ENCODE peak calls at places on chromosomes 6 and 20, in nine cellular contexts. One of them, this sample, is unnamed.

GRCh38 chr20:1486566-1486965 is 4.7 kb downstream of the SIRPB2 start:
- ATAC-seq in activated CD8-positive, alpha-beta memory T cell treated with anti-CD3 and anti-CD28 coated beads, Interleukin-2, amount 10 ng/mL, durations not matched to agents 7 days and 5 days: no peak
- ATAC-seq in Right ventricle myocardium inferior: no peak
- ATAC-seq in lung: no peak
- ATAC-seq in Panc1: no peak
- ATAC-seq in activated B cell treated with CpG ODN at 0.5 μM for 24 hours: no peak
- ATAC-seq in mucosa of descending colon: no peak
- ATAC-seq in RWPE2: no peak
- ATAC-seq in omental fat pad: no peak
- ATAC-seq in this sample: no peak

GRCh38 chr6:154352898-154353585 is 3.6 kb downstream of the IPCEF1 start:
- ATAC-seq in activated CD8-positive, alpha-beta memory T cell treated with anti-CD3 and anti-CD28 coated beads, Interleukin-2, amount 10 ng/mL, durations not matched to agents 7 days and 5 days: peak; percentile 83
- ATAC-seq in Right ventricle myocardium inferior: no peak
- ATAC-seq in lung: peak; percentile 51
- ATAC-seq in Panc1: no peak
- ATAC-seq in activated B cell treated with CpG ODN at 0.5 μM for 24 hours: peak; percentile 68
- ATAC-seq in mucosa of descending colon: no peak
- ATAC-seq in RWPE2: no peak
- ATAC-seq in omental fat pad: no peak
- ATAC-seq in this sample: no peak

GRCh38 chr6:88238065-88238464 is 71.9 kb upstream of the CNR1 start:
- ATAC-seq in activated CD8-positive, alpha-beta memory T cell treated with anti-CD3 and anti-CD28 coated beads, Interleukin-2, amount 10 ng/mL, durations not matched to agents 7 days and 5 days: no peak
- ATAC-seq in Right ventricle myocardium inferior: no peak
- ATAC-seq in lung: peak; percentile 47
- ATAC-seq in Panc1: no peak
- ATAC-seq in activated B cell treated with CpG ODN at 0.5 μM for 24 hours: peak; percentile 82
- ATAC-seq in mucosa of descending colon: peak; percentile 64
- ATAC-seq in RWPE2: no peak
- ATAC-seq in omental fat pad: no peak
- ATAC-seq in this sample: no peak

GRCh38 chr6:52976591-52977035 is 18.5 kb downstream of the GSTA4 start:
- ATAC-seq in activated CD8-positive, alpha-beta memory T cell treated with anti-CD3 and anti-CD28 coated beads, Interleukin-2, amount 10 ng/mL, durations not matched to agents 7 days and 5 days: no peak
- ATAC-seq in Right ventricle myocardium inferior: no peak
- ATAC-seq in lung: peak; percentile 69
- ATAC-seq in Panc1: no peak
- ATAC-seq in activated B cell treated with CpG ODN at 0.5 μM for 24 hours: peak; percentile 87
- ATAC-seq in mucosa of descending colon: peak; percentile 60
- ATAC-seq in RWPE2: no peak
- ATAC-seq in omental fat pad: no peak
- ATAC-seq in this sample: no peak

GRCh38 chr20:44711237-44711636 is 3.9 kb upstream of the CCN5 start:
- ATAC-seq in activated CD8-positive, alpha-beta memory T cell treated with anti-CD3 and anti-CD28 coated beads, Interleukin-2, amount 10 ng/mL, durations not matched to agents 7 days and 5 days: no peak
- ATAC-seq in Right ventricle myocardium inferior: peak; percentile 66
- ATAC-seq in lung: no peak
- ATAC-seq in Panc1: no peak
- ATAC-seq in activated B cell treated with CpG ODN at 0.5 μM for 24 hours: no peak
- ATAC-seq in mucosa of descending colon: no peak
- ATAC-seq in RWPE2: no peak
- ATAC-seq in omental fat pad: peak; percentile 53
- ATAC-seq in this sample: no peak

GRCh38 chr6:38996676-38997075 is 51.9 kb upstream of the GLP1R start:
- ATAC-seq in activated CD8-positive, alpha-beta memory T cell treated with anti-CD3 and anti-CD28 coated beads, Interleukin-2, amount 10 ng/mL, durations not matched to agents 7 days and 5 days: no peak
- ATAC-seq in Right ventricle myocardium inferior: peak; percentile 83
- ATAC-seq in lung: no peak
- ATAC-seq in Panc1: no peak
- ATAC-seq in activated B cell treated with CpG ODN at 0.5 μM for 24 hours: no peak
- ATAC-seq in mucosa of descending colon: no peak
- ATAC-seq in RWPE2: no peak
- ATAC-seq in omental fat pad: no peak
- ATAC-seq in this sample: no peak

GRCh38 chr6:87636313-87636712 is 46.4 kb downstream of the ORC3 start:
- ATAC-seq in activated CD8-positive, alpha-beta memory T cell treated with anti-CD3 and anti-CD28 coated beads, Interleukin-2, amount 10 ng/mL, durations not matched to agents 7 days and 5 days: no peak
- ATAC-seq in Right ventricle myocardium inferior: no peak
- ATAC-seq in lung: no peak
- ATAC-seq in Panc1: no peak
- ATAC-seq in activated B cell treated with CpG ODN at 0.5 μM for 24 hours: no peak
- ATAC-seq in mucosa of descending colon: no peak
- ATAC-seq in RWPE2: no peak
- ATAC-seq in omental fat pad: no peak
- ATAC-seq in this sample: no peak

GRCh38 chr20:47934761-47935160 is 149.5 kb upstream of the SULF2 start:
- ATAC-seq in activated CD8-positive, alpha-beta memory T cell treated with anti-CD3 and anti-CD28 coated beads, Interleukin-2, amount 10 ng/mL, durations not matched to agents 7 days and 5 days: no peak
- ATAC-seq in Right ventricle myocardium inferior: no peak
- ATAC-seq in lung: no peak
- ATAC-seq in Panc1: no peak
- ATAC-seq in activated B cell treated with CpG ODN at 0.5 μM for 24 hours: no peak
- ATAC-seq in mucosa of descending colon: no peak
- ATAC-seq in RWPE2: peak; percentile 75
- ATAC-seq in omental fat pad: no peak
- ATAC-seq in this sample: no peak

GRCh38 chr6:63263456-63263855 is 52.2 kb downstream of the FKBP1C start:
- ATAC-seq in activated CD8-positive, alpha-beta memory T cell treated with anti-CD3 and anti-CD28 coated beads, Interleukin-2, amount 10 ng/mL, durations not matched to agents 7 days and 5 days: no peak
- ATAC-seq in Right ventricle myocardium inferior: no peak
- ATAC-seq in lung: no peak
- ATAC-seq in Panc1: no peak
- ATAC-seq in activated B cell treated with CpG ODN at 0.5 μM for 24 hours: no peak
- ATAC-seq in mucosa of descending colon: peak; percentile 75
- ATAC-seq in RWPE2: no peak
- ATAC-seq in omental fat pad: no peak
- ATAC-seq in this sample: no peak

GRCh38 chr6:46704562-46704961 is 16.9 kb downstream of the TDRD6 start:
- ATAC-seq in activated CD8-positive, alpha-beta memory T cell treated with anti-CD3 and anti-CD28 coated beads, Interleukin-2, amount 10 ng/mL, durations not matched to agents 7 days and 5 days: no peak
- ATAC-seq in Right ventricle myocardium inferior: no peak
- ATAC-seq in lung: peak; percentile 62
- ATAC-seq in Panc1: peak; percentile 62
- ATAC-seq in activated B cell treated with CpG ODN at 0.5 μM for 24 hours: no peak
- ATAC-seq in mucosa of descending colon: peak; percentile 25
- ATAC-seq in RWPE2: peak; percentile 82
- ATAC-seq in omental fat pad: peak; percentile 54
- ATAC-seq in this sample: no peak